ENCODE peak calls at places on chromosome 12, in ten cellular contexts. G, A, L, P, D, W, H, Z, F and E are unnamed samples.

GRCh38 chr12:10310926-10311705 is 3.4 kb downstream of the KLRD1 start:
- DNase-seq in G (no peak), A (no peak), L (no peak), P (no peak), D (no peak), W (no peak), H (peak; percentile 66), Z (no peak), F (no peak), E (no peak)

GRCh38 chr12:47184229-47184628 is 104.5 kb upstream of the AMIGO2 start:
- DNase-seq in G (no peak), A (no peak), L (no peak), P (no peak), D (no peak), W (no peak), H (no peak), Z (no peak), F (no peak), E (no peak)

GRCh38 chr12:49916129-49916919 is 12.6 kb upstream of the FAIM2 start:
- DNase-seq in G (no peak), A (no peak), L (peak; percentile 19), P (no peak), D (no peak), W (no peak), H (no peak), Z (no peak), F (no peak), E (no peak)

GRCh38 chr12:122888232-122888752 is 7.6 kb downstream of the VPS37B start:
- DNase-seq in G (peak; percentile 84), A (peak; percentile 26), L (no peak), P (no peak), D (no peak), W (no peak), H (peak; percentile 59), Z (peak; percentile 70), F (no peak), E (no peak)

GRCh38 chr12:90622431-90622830 is 332.5 kb downstream of the CCER1 start:
- DNase-seq in G (peak; percentile 9), A (no peak), L (no peak), P (no peak), D (no peak), W (no peak), H (peak; percentile 23), Z (no peak), F (no peak), E (peak; percentile 6)

GRCh38 chr12:2154050-2154449 is 101.3 kb downstream of the CACNA1C start:
- DNase-seq in G (no peak), A (peak; percentile 20), L (no peak), P (no peak), D (no peak), W (no peak), H (peak; percentile 85), Z (no peak), F (no peak), E (no peak)

GRCh38 chr12:60391791-60392190 is 796.0 kb downstream of the SLC16A7 start:
- DNase-seq in G (no peak), A (no peak), L (no peak), P (no peak), D (no peak), W (no peak), H (no peak), Z (no peak), F (no peak), E (no peak)

GRCh38 chr12:98110516-98110915 is 404.9 kb upstream of the TMPO start:
- DNase-seq in G (no peak), A (no peak), L (no peak), P (no peak), D (no peak), W (no peak), H (no peak), Z (no peak), F (no peak), E (no peak)

GRCh38 chr12:68617160-68617926 is 6.6 kb downstream of the RAP1B start:
- DNase-seq in G (no peak), A (no peak), L (no peak), P (no peak), D (no peak), W (no peak), H (peak; percentile 78), Z (no peak), F (no peak), E (no peak)

GRCh38 chr12:89470741-89471504 is 53.7 kb downstream of the GALNT4 start:
- DNase-seq in G (peak; percentile 70), A (peak; percentile 61), L (no peak), P (no peak), D (no peak), W (no peak), H (peak; percentile 71), Z (no peak), F (no peak), E (no peak)

GRCh38 chr12:12807970-12808702 is 5.0 kb upstream of the DDX47 start:
- DNase-seq in G (no peak), A (no peak), L (peak; percentile 62), P (peak; percentile 51), D (no peak), W (peak; percentile 71), H (peak; percentile 62), Z (peak; percentile 50), F (no peak), E (no peak)

GRCh38 chr12:47753021-47754001 is 5.4 kb downstream of the RAPGEF3 start:
- DNase-seq in G (no peak), A (no peak), L (peak; percentile 96), P (peak; percentile 73), D (no peak), W (no peak), H (no peak), Z (peak; percentile 75), F (peak; percentile 73), E (no peak)

GRCh38 chr12:28100717-28101116 is 89.5 kb upstream of the CCDC91 start:
- DNase-seq in G (no peak), A (no peak), L (no peak), P (no peak), D (no peak), W (no peak), H (peak; percentile 62), Z (no peak), F (no peak), E (no peak)

GRCh38 chr12:123115409-123116111 is 35.3 kb downstream of the PITPNM2 start:
- DNase-seq in G (no peak), A (no peak), L (peak; percentile 69), P (peak; percentile 91), D (peak; percentile 47), W (peak; percentile 93), H (peak; percentile 98), Z (peak; percentile 45), F (peak; percentile 62), E (no peak)

GRCh38 chr12:5535531-5535930 is 103.6 kb downstream of the NTF3 start:
- DNase-seq in G (no peak), A (no peak), L (no peak), P (no peak), D (no peak), W (no peak), H (no peak), Z (no peak), F (no peak), E (no peak)

GRCh38 chr12:89768586-89769482 is 60.2 kb upstream of the ATP2B1 start:
- DNase-seq in G (peak; percentile 78), A (no peak), L (no peak), P (no peak), D (peak; percentile 90), W (no peak), H (peak; percentile 86), Z (no peak), F (no peak), E (no peak)

GRCh38 chr12:29726741-29727348 is 56.9 kb downstream of the TMTC1 start:
- DNase-seq in G (no peak), A (no peak), L (no peak), P (no peak), D (no peak), W (no peak), H (no peak), Z (no peak), F (no peak), E (no peak)
- H3K4me3 ChIP-seq in G (no peak overlapping the region), A (no peak overlapping the region), L (peak overlapping the region; percentile 26), P (no peak overlapping the region), D (no peak overlapping the region), W (no peak overlapping the region), H (no peak overlapping the region), Z (no peak overlapping the region), F (no peak overlapping the region), E (no peak overlapping the region)

GRCh38 chr12:94710933-94711332 is 60.6 kb upstream of the TMCC3 start:
- DNase-seq in G (peak; percentile 61), A (peak; percentile 37), L (peak; percentile 53), P (no peak), D (peak; percentile 4), W (no peak), H (no peak), Z (peak; percentile 69), F (no peak), E (peak; percentile 60)
- TF ChIP-seq CTCF in G (peak; percentile 35), A (peak; percentile 40), L (peak; percentile 19), P (no peak), D (peak; percentile 55), W (no peak), H (peak; percentile 19), Z (no peak), F (no peak), E (peak; percentile 84)

DNA sequence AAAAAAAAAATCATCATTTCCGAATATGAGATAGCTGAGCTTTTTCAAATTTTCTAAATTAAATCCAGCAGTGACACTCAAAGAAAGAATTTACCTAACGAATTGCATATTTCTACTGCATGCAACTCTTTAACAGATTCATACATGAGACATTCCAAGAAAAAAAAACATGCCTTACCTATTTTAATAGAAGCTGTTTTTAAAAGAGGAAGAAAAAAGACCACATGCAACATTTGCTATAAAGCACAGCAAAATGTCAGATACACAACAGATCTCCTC is 18.5 kb downstream of the CORO1C start:
- DNase-seq in G (no peak), A (no peak), L (no peak), P (no peak), D (no peak), W (no peak), H (no peak), Z (no peak), F (no peak), E (no peak)
- H3K4me3 ChIP-seq in G (no peak overlapping the region), A (no peak overlapping the region), L (no peak overlapping the region), P (no peak overlapping the region), D (no peak overlapping the region), W (no peak overlapping the region), H (no peak overlapping the region), Z (no peak overlapping the region), F (peak overlapping the region; percentile 29), E (no peak overlapping the region)

GRCh38 chr12:80602455-80602854 is 105.0 kb upstream of the MYF6 start:
- DNase-seq in G (no peak), A (peak; percentile 33), L (no peak), P (no peak), D (no peak), W (no peak), H (no peak), Z (no peak), F (no peak), E (no peak)

DNA sequence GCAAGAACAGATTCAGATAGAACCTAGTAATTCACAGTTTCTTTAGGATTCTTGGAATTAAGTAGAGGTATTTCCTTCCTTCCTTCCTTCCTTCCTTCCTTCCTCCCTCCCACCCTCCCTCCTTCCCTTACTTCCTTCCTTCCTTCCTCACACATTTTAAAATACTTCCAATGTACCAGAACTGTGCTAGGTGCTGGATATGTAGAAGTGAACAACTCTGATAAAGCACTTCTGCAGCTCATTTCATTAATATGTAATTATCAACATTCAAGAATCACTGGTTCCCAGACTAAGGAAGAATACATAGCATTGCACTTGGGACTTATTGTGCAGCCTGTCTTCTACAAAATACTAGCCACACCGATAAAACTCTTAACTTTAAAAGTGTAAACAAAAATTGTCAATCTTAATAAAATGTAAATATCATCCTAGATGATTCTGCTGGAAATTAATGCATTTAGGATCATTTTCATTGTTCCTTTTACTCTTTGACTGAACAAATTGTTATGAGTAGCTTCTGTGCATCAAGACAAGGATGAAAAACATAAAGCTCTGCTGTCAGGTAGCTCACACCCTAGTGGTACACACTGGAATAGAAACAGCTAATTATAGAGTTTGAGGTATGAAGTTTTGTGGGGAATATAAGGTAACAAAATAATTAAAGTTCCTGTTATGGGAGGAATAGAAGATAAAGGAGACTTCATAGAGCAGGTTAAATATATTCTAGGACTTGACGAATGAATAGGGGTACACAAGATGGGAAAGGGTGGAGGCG is 99.9 kb upstream of the MYF6 start:
- DNase-seq in G (no peak), A (no peak), L (no peak), P (no peak), D (no peak), W (no peak), H (no peak), Z (no peak), F (no peak), E (no peak)
- TF ChIP-seq CTCF in G (no peak), A (peak; percentile 48), L (peak; percentile 27), P (no peak), D (no peak), W (no peak), H (peak; percentile 17), Z (no peak), F (no peak), E (no peak)